ENCODE peak calls at places on chromosomes 2 and 18, in five cellular contexts. One of them, this sample, is unnamed.

GRCh38 chr2:51441786-51442185 is 409.9 kb upstream of the NRXN1 start:
- DNase-seq in pons: no peak
- DNase-seq in T-helper 17 cell: no peak
- DNase-seq in NCI-H748 treated with DMSO at 0.1 percent for 48 hours: no peak
- DNase-seq in posterior cingulate gyrus: no peak
- DNase-seq in this sample: no peak

GRCh38 chr2:117523267-117523666 is 291.2 kb upstream of the DDX18 start:
- DNase-seq in pons: peak; percentile 7
- DNase-seq in T-helper 17 cell: no peak
- DNase-seq in NCI-H748 treated with DMSO at 0.1 percent for 48 hours: peak; percentile 49
- DNase-seq in posterior cingulate gyrus: no peak
- DNase-seq in this sample: peak; percentile 92

GRCh38 chr2:19611491-19612332 is 253.3 kb upstream of the OSR1 start:
- DNase-seq in pons: no peak
- DNase-seq in T-helper 17 cell: no peak
- DNase-seq in NCI-H748 treated with DMSO at 0.1 percent for 48 hours: no peak
- DNase-seq in posterior cingulate gyrus: no peak
- DNase-seq in this sample: no peak

GRCh38 chr2:179909845-179910734 is 48.7 kb upstream of the ZNF385B start:
- DNase-seq in pons: no peak
- DNase-seq in T-helper 17 cell: no peak
- DNase-seq in NCI-H748 treated with DMSO at 0.1 percent for 48 hours: no peak
- DNase-seq in posterior cingulate gyrus: no peak
- DNase-seq in this sample: no peak

GRCh38 chr2:109486711-109487130 is 127.0 kb downstream of the SEPTIN10 start:
- DNase-seq in pons: no peak
- DNase-seq in T-helper 17 cell: no peak
- DNase-seq in NCI-H748 treated with DMSO at 0.1 percent for 48 hours: no peak
- DNase-seq in posterior cingulate gyrus: no peak
- DNase-seq in this sample: no peak

GRCh38 chr2:212052412-212053159 is 486.0 kb downstream of the ERBB4 start:
- DNase-seq in pons: no peak
- DNase-seq in T-helper 17 cell: no peak
- DNase-seq in NCI-H748 treated with DMSO at 0.1 percent for 48 hours: no peak
- DNase-seq in posterior cingulate gyrus: no peak
- DNase-seq in this sample: no peak

GRCh38 chr2:110777531-110778311 is 45.3 kb downstream of the ACOXL start:
- DNase-seq in pons: peak; percentile 30
- DNase-seq in T-helper 17 cell: no peak
- DNase-seq in NCI-H748 treated with DMSO at 0.1 percent for 48 hours: no peak
- DNase-seq in posterior cingulate gyrus: no peak
- DNase-seq in this sample: no peak

GRCh38 chr2:222318026-222318711 is 19.4 kb upstream of the PAX3 start:
- DNase-seq in pons: peak; percentile 53
- DNase-seq in T-helper 17 cell: no peak
- DNase-seq in NCI-H748 treated with DMSO at 0.1 percent for 48 hours: peak; percentile 76
- DNase-seq in posterior cingulate gyrus: peak; percentile 40
- DNase-seq in this sample: peak; percentile 73

GRCh38 chr2:170711774-170712652 is 3.1 kb upstream of the SP5 start:
- DNase-seq in pons: no peak
- DNase-seq in T-helper 17 cell: no peak
- DNase-seq in NCI-H748 treated with DMSO at 0.1 percent for 48 hours: peak; percentile 58
- DNase-seq in posterior cingulate gyrus: no peak
- DNase-seq in this sample: peak; percentile 33

GRCh38 chr2:178404380-178404767 is 46.6 kb downstream of the PRKRA start:
- DNase-seq in pons: no peak
- DNase-seq in T-helper 17 cell: no peak
- DNase-seq in NCI-H748 treated with DMSO at 0.1 percent for 48 hours: peak; percentile 16
- DNase-seq in posterior cingulate gyrus: no peak
- DNase-seq in this sample: peak; percentile 29

GRCh38 chr2:64858541-64859031 is 130.6 kb upstream of the SLC1A4 start:
- DNase-seq in pons: peak; percentile 51
- DNase-seq in T-helper 17 cell: no peak
- DNase-seq in NCI-H748 treated with DMSO at 0.1 percent for 48 hours: no peak
- DNase-seq in posterior cingulate gyrus: no peak
- DNase-seq in this sample: no peak

GRCh38 chr2:8817219-8817618 is 20.2 kb downstream of the KIDINS220 start:
- DNase-seq in pons: no peak
- DNase-seq in T-helper 17 cell: no peak
- DNase-seq in NCI-H748 treated with DMSO at 0.1 percent for 48 hours: no peak
- DNase-seq in posterior cingulate gyrus: no peak
- DNase-seq in this sample: no peak

GRCh38 chr2:100588071-100588786 is 25.4 kb downstream of the PDCL3 start:
- DNase-seq in pons: no peak
- DNase-seq in T-helper 17 cell: no peak
- DNase-seq in NCI-H748 treated with DMSO at 0.1 percent for 48 hours: no peak
- DNase-seq in posterior cingulate gyrus: no peak
- DNase-seq in this sample: no peak

GRCh38 chr2:225030893-225031292 is 11.4 kb downstream of the DOCK10 start:
- DNase-seq in pons: no peak
- DNase-seq in T-helper 17 cell: no peak
- DNase-seq in NCI-H748 treated with DMSO at 0.1 percent for 48 hours: no peak
- DNase-seq in posterior cingulate gyrus: no peak
- DNase-seq in this sample: no peak

GRCh38 chr2:101843471-101843870 is 146.0 kb downstream of the MAP4K4 start:
- DNase-seq in pons: no peak
- DNase-seq in T-helper 17 cell: no peak
- DNase-seq in NCI-H748 treated with DMSO at 0.1 percent for 48 hours: no peak
- DNase-seq in posterior cingulate gyrus: no peak
- DNase-seq in this sample: no peak

GRCh38 chr2:53104263-53104662 is 663.3 kb upstream of the CHAC2 start:
- DNase-seq in pons: peak; percentile 30
- DNase-seq in T-helper 17 cell: no peak
- DNase-seq in NCI-H748 treated with DMSO at 0.1 percent for 48 hours: no peak
- DNase-seq in posterior cingulate gyrus: no peak
- DNase-seq in this sample: no peak

GRCh38 chr18:48264508-48264907 is 144.7 kb downstream of the ZBTB7C start:
- DNase-seq in pons: no peak
- DNase-seq in T-helper 17 cell: no peak
- DNase-seq in NCI-H748 treated with DMSO at 0.1 percent for 48 hours: no peak
- DNase-seq in posterior cingulate gyrus: no peak
- DNase-seq in this sample: no peak

GRCh38 chr18:68060871-68061270 is 544.4 kb upstream of the DSEL start:
- DNase-seq in pons: no peak
- DNase-seq in T-helper 17 cell: no peak
- DNase-seq in NCI-H748 treated with DMSO at 0.1 percent for 48 hours: no peak
- DNase-seq in posterior cingulate gyrus: no peak
- DNase-seq in this sample: no peak

GRCh38 chr2:55163895-55164509 is 68.1 kb downstream of the CLHC1 start:
- DNase-seq in pons: peak; percentile 47
- DNase-seq in T-helper 17 cell: no peak
- DNase-seq in NCI-H748 treated with DMSO at 0.1 percent for 48 hours: no peak
- DNase-seq in posterior cingulate gyrus: no peak
- DNase-seq in this sample: no peak

GRCh38 chr2:27492557-27492956 is 2.4 kb downstream of the FNDC4 start:
- DNase-seq in pons: no peak
- DNase-seq in T-helper 17 cell: no peak
- DNase-seq in NCI-H748 treated with DMSO at 0.1 percent for 48 hours: no peak
- DNase-seq in posterior cingulate gyrus: no peak
- DNase-seq in this sample: no peak

GRCh38 chr18:76922107-76922506 is 99.8 kb downstream of the ZNF236 start:
- DNase-seq in pons: peak; percentile 86
- DNase-seq in T-helper 17 cell: peak; percentile 12
- DNase-seq in NCI-H748 treated with DMSO at 0.1 percent for 48 hours: peak; percentile 6
- DNase-seq in posterior cingulate gyrus: peak; percentile 70
- DNase-seq in this sample: peak; percentile 77

GRCh38 chr2:111678651-111679050 is 205.3 kb downstream of the ANAPC1 start:
- DNase-seq in pons: no peak
- DNase-seq in T-helper 17 cell: no peak
- DNase-seq in NCI-H748 treated with DMSO at 0.1 percent for 48 hours: no peak
- DNase-seq in posterior cingulate gyrus: no peak
- DNase-seq in this sample: no peak

GRCh38 chr18:31680836-31681568 is 3.4 kb downstream of the B4GALT6 start:
- DNase-seq in pons: no peak
- DNase-seq in T-helper 17 cell: no peak
- DNase-seq in NCI-H748 treated with DMSO at 0.1 percent for 48 hours: peak; percentile 26
- DNase-seq in posterior cingulate gyrus: no peak
- DNase-seq in this sample: no peak

GRCh38 chr2:47784349-47784851 is 1.5 kb downstream of the MSH6 start:
- DNase-seq in pons: no peak
- DNase-seq in T-helper 17 cell: no peak
- DNase-seq in NCI-H748 treated with DMSO at 0.1 percent for 48 hours: no peak
- DNase-seq in posterior cingulate gyrus: no peak
- DNase-seq in this sample: no peak

GRCh38 chr2:127179756-127180155 is 40.3 kb downstream of the CYP27C1 start:
- DNase-seq in pons: peak; percentile 66
- DNase-seq in T-helper 17 cell: no peak
- DNase-seq in NCI-H748 treated with DMSO at 0.1 percent for 48 hours: no peak
- DNase-seq in posterior cingulate gyrus: no peak
- DNase-seq in this sample: no peak

GRCh38 chr2:64455545-64455944 is 1.6 kb downstream of the LGALSL start:
- DNase-seq in pons: no peak
- DNase-seq in T-helper 17 cell: no peak
- DNase-seq in NCI-H748 treated with DMSO at 0.1 percent for 48 hours: no peak
- DNase-seq in posterior cingulate gyrus: no peak
- DNase-seq in this sample: no peak

GRCh38 chr2:24404582-24404981 is 44.2 kb upstream of the ITSN2 start:
- DNase-seq in pons: no peak
- DNase-seq in T-helper 17 cell: no peak
- DNase-seq in NCI-H748 treated with DMSO at 0.1 percent for 48 hours: no peak
- DNase-seq in posterior cingulate gyrus: no peak
- DNase-seq in this sample: no peak

GRCh38 chr2:36333350-36334012 is 22.1 kb upstream of the CRIM1 start:
- DNase-seq in pons: no peak
- DNase-seq in T-helper 17 cell: no peak
- DNase-seq in NCI-H748 treated with DMSO at 0.1 percent for 48 hours: no peak
- DNase-seq in posterior cingulate gyrus: no peak
- DNase-seq in this sample: no peak